ENCODE peak calls at places on chromosomes 3 and 15, in seven cellular contexts. H is NCI-H1105; G is stimulated activated CD4-positive, alpha-beta T cell treated with anti-CD3 and anti-CD28 coated beads, Interleukin-2, amount 100 ng/mL, for 24 hours; K is kidney tubule cell; Y is germinal center; V is heart left ventricle; D is M059J. X is an unnamed sample.

GRCh38 chr15:60426870-60427528 is 29.2 kb upstream of the ANXA2 start:
- DNase-seq in H (no peak), G (no peak), K (peak), Y (no peak), V (no peak), D (peak), X (no peak)

GRCh38 chr3:21747376-21747775 is 3.6 kb downstream of the ZNF385D start:
- DNase-seq in H (no peak), G (no peak), K (peak), Y (no peak), V (no peak), D (peak), X (no peak)

GRCh38 chr3:127751163-127751621 is 71.1 kb downstream of the MGLL start:
- DNase-seq in H (no peak), G (no peak), K (peak), Y (no peak), V (no peak), D (peak), X (no peak)

GRCh38 chr15:74129411-74130088 is 836 bp upstream of the ISLR2 start:
- DNase-seq in H (no peak), G (peak), K (no peak), Y (no peak), V (no peak), D (no peak), X (no peak)

GRCh38 chr3:15276028-15276717 is 56.2 kb downstream of the SH3BP5 start:
- DNase-seq in H (no peak), G (no peak), K (peak), Y (no peak), V (no peak), D (peak), X (no peak)

GRCh38 chr3:64220161-64220560 is 5.1 kb downstream of the PRICKLE2 start:
- DNase-seq in H (no peak), G (no peak), K (peak), Y (no peak), V (no peak), D (peak), X (no peak)

GRCh38 chr3:134900482-134900881 is 105.4 kb downstream of the EPHB1 start:
- DNase-seq in H (no peak), G (no peak), K (no peak), Y (no peak), V (no peak), D (no peak), X (no peak)

GRCh38 chr3:127413871-127414270 is 126.0 kb upstream of the PRR20G start:
- DNase-seq in H (no peak), G (no peak), K (no peak), Y (no peak), V (peak), D (no peak), X (no peak)

GRCh38 chr3:81898336-81898735 is 136.9 kb upstream of the GBE1 start:
- DNase-seq in H (no peak), G (no peak), K (no peak), Y (no peak), V (no peak), D (no peak), X (no peak)

GRCh38 chr15:68679161-68679560 is 100.4 kb downstream of the CORO2B start:
- DNase-seq in H (no peak), G (no peak), K (no peak), Y (no peak), V (no peak), D (no peak), X (no peak)

GRCh38 chr3:22296641-22297040 is 545.6 kb upstream of the ZNF385D start:
- DNase-seq in H (no peak), G (no peak), K (no peak), Y (no peak), V (no peak), D (no peak), X (no peak)